ENCODE peak calls at places on chromosomes 16 and 17, in ten cellular contexts. R is nucleus accumbens; E is EL; X is effector CD4-positive, alpha-beta T cell; B is NCI-H2081 treated with DMSO at 0.1 percent for 48 hours; K is NT2/D1; D is heart left ventricle; V is GM03348; L is NCI-H1092 treated with DMSO at 0.1 percent for 48 hours; Y is uterus. J is an unnamed sample.
A peak's percentile ranks its signal among the peaks of the same experiment; 100 is the strongest.

GRCh38 chr16:56835330-56835729 is 29.7 kb upstream of the SLC12A3 start:
- DNase-seq in R (no peak), L (no peak), X (no peak), V (no peak), D (no peak), K (no peak), B (no peak), Y (no peak), E (no peak), J (no peak)

GRCh38 chr17:63150994-63151464 is 185.0 kb downstream of the TANC2 start:
- DNase-seq in D (no peak), B (no peak), E (no peak), R (no peak), K (no peak), V (peak; percentile 37), L (peak; percentile 84), Y (no peak), X (no peak), J (no peak)

GRCh38 chr16:17154981-17155380 is 315.8 kb downstream of the XYLT1 start:
- DNase-seq in R (no peak), Y (no peak), E (no peak), K (no peak), D (peak; percentile 40), X (no peak), L (no peak), V (no peak), B (no peak), J (no peak)

GRCh38 chr17:27268394-27269085 is 25.4 kb upstream of the WSB1 start:
- DNase-seq in R (no peak), V (no peak), X (no peak), D (no peak), E (no peak), B (no peak), K (no peak), Y (no peak), L (peak; percentile 48), J (no peak)

GRCh38 chr17:27630607-27631408 is at the start of gene LGALS9:
- DNase-seq in X (no peak), Y (no peak), L (no peak), R (no peak), D (no peak), V (no peak), K (no peak), B (no peak), E (peak; percentile 59), J (no peak)

GRCh38 chr17:57892820-57893595 is 43.2 kb upstream of the MRPS23 start:
- DNase-seq in D (peak; percentile 97), Y (peak; percentile 92), E (peak; percentile 99), V (peak; percentile 93), R (peak; percentile 85), K (no peak), B (no peak), X (no peak), L (peak; percentile 76), J (no peak)

GRCh38 chr17:63946440-63947363 is 14.6 kb upstream of the CD79B start:
- DNase-seq in B (no peak), Y (no peak), E (peak; percentile 39), L (peak; percentile 23), X (peak; percentile 52), K (no peak), D (no peak), R (no peak), V (peak; percentile 89), J (no peak)

GRCh38 chr16:71367243-71367976 is 8.9 kb downstream of the CALB2 start:
- DNase-seq in E (peak; percentile 58), R (no peak), L (peak; percentile 62), B (no peak), V (peak; percentile 70), K (peak; percentile 71), Y (no peak), X (no peak), D (no peak), J (peak; percentile 63)

GRCh38 chr17:27904534-27904933 is 11.4 kb upstream of the LYRM9 start:
- DNase-seq in R (no peak), Y (no peak), V (no peak), X (no peak), D (no peak), K (no peak), B (no peak), E (no peak), L (no peak), J (no peak)

GRCh38 chr17:8953152-8953885 is 12.2 kb downstream of the PIK3R5 start:
- DNase-seq in X (no peak), V (no peak), E (no peak), K (no peak), D (no peak), B (no peak), R (no peak), L (no peak), Y (no peak), J (no peak)

GRCh38 chr17:73343168-73343634 is 31.4 kb upstream of the CDC42EP4 start:
- DNase-seq in E (peak; percentile 83), D (peak; percentile 87), R (peak; percentile 62), Y (peak; percentile 90), L (peak; percentile 83), B (no peak), V (peak; percentile 93), K (peak; percentile 80), X (no peak), J (no peak)

J was measured in iPS DF 19.7.